ENCODE peak calls at places on chromosomes 5 and 9, in four cellular contexts. One of them, this sample, is unnamed.

GRCh38 chr9:130232899-130233586 is 32.5 kb upstream of the HMCN2 start:
- DNase-seq in mesenteric fat pad: no peak
- DNase-seq in T-helper 1 cell: no peak
- DNase-seq in LoVo: no peak
- DNase-seq in this sample: no peak

GRCh38 chr5:78813286-78813685 is 164.7 kb upstream of the LHFPL2 start:
- DNase-seq in mesenteric fat pad: no peak
- DNase-seq in T-helper 1 cell: no peak
- DNase-seq in LoVo: no peak
- DNase-seq in this sample: no peak

GRCh38 chr5:60961685-60962084 is 16.7 kb downstream of the NDUFAF2 start:
- DNase-seq in mesenteric fat pad: no peak
- DNase-seq in T-helper 1 cell: no peak
- DNase-seq in LoVo: no peak
- DNase-seq in this sample: no peak

GRCh38 chr9:104868687-104869404 is 59.1 kb downstream of the ABCA1 start:
- DNase-seq in mesenteric fat pad: no peak
- DNase-seq in T-helper 1 cell: no peak
- DNase-seq in LoVo: no peak
- DNase-seq in this sample: no peak

GRCh38 chr9:131382850-131383729 is 10.8 kb upstream of the PRRC2B start:
- DNase-seq in mesenteric fat pad: no peak
- DNase-seq in T-helper 1 cell: no peak
- DNase-seq in LoVo: peak
- DNase-seq in this sample: no peak

GRCh38 chr5:59923465-59923864 is 29.9 kb upstream of the PDE4D start:
- DNase-seq in mesenteric fat pad: no peak
- DNase-seq in T-helper 1 cell: no peak
- DNase-seq in LoVo: no peak
- DNase-seq in this sample: no peak

GRCh38 chr5:146588806-146589355 is 72.9 kb upstream of the GPR151 start:
- DNase-seq in mesenteric fat pad: no peak
- DNase-seq in T-helper 1 cell: no peak
- DNase-seq in LoVo: no peak
- DNase-seq in this sample: no peak

GRCh38 chr9:117772960-117773359 is 68.8 kb downstream of the TLR4 start:
- DNase-seq in mesenteric fat pad: no peak
- DNase-seq in T-helper 1 cell: no peak
- DNase-seq in LoVo: peak
- DNase-seq in this sample: no peak

GRCh38 chr5:40606077-40606765 is 73.5 kb upstream of the PTGER4 start:
- DNase-seq in mesenteric fat pad: no peak
- DNase-seq in T-helper 1 cell: no peak
- DNase-seq in LoVo: no peak
- DNase-seq in this sample: no peak

GRCh38 chr9:104923289-104923688 is 4.7 kb downstream of the ABCA1 start:
- DNase-seq in mesenteric fat pad: no peak
- DNase-seq in T-helper 1 cell: no peak
- DNase-seq in LoVo: no peak
- DNase-seq in this sample: no peak

GRCh38 chr5:5494489-5495402 is 72.3 kb downstream of the ICE1 start:
- DNase-seq in mesenteric fat pad: no peak
- DNase-seq in T-helper 1 cell: peak
- DNase-seq in LoVo: no peak
- DNase-seq in this sample: peak

GRCh38 chr5:2776338-2777302 is 25.1 kb upstream of the IRX2 start:
- DNase-seq in mesenteric fat pad: no peak
- DNase-seq in T-helper 1 cell: no peak
- DNase-seq in LoVo: no peak
- DNase-seq in this sample: no peak

GRCh38 chr9:92525306-92525705 is 10.5 kb downstream of the ECM2 start:
- DNase-seq in mesenteric fat pad: no peak
- DNase-seq in T-helper 1 cell: no peak
- DNase-seq in LoVo: no peak
- DNase-seq in this sample: no peak

GRCh38 chr9:36298566-36298965 is 40.3 kb upstream of the GNE start:
- DNase-seq in mesenteric fat pad: no peak
- DNase-seq in T-helper 1 cell: no peak
- DNase-seq in LoVo: no peak
- DNase-seq in this sample: no peak

GRCh38 chr5:5026407-5026780 is 113.7 kb upstream of the ADAMTS16 start:
- DNase-seq in mesenteric fat pad: no peak
- DNase-seq in T-helper 1 cell: no peak
- DNase-seq in LoVo: no peak
- DNase-seq in this sample: no peak

GRCh38 chr5:1343315-1343751 is 1.6 kb downstream of the CLPTM1L start:
- DNase-seq in mesenteric fat pad: no peak
- DNase-seq in T-helper 1 cell: no peak
- DNase-seq in LoVo: no peak
- DNase-seq in this sample: no peak

GRCh38 chr5:156326718-156327259 is at the start of gene SGCD:
- DNase-seq in mesenteric fat pad: no peak
- DNase-seq in T-helper 1 cell: no peak
- DNase-seq in LoVo: no peak
- DNase-seq in this sample: no peak

This sample was measured in CD8-positive, alpha-beta T cell.